ENCODE peak calls at places on chromosomes 6 and 20, in nine cellular contexts. X is GM18507; R is sciatic nerve; Y is NCI-H510A; S is H9; O is pulmonary artery endothelial cell; G is stimulated activated CD8-positive, alpha-beta memory T cell treated with anti-CD3 and anti-CD28 coated beads, Interleukin-7, amount 100 ng/mL, for 1 hour; J is posterior cingulate gyrus; F is left lung. T is an unnamed sample.

GRCh38 chr6:11218827-11219826 is 13.3 kb downstream of the NEDD9 start:
- DNase-seq in X (no peak), R (peak), Y (no peak), S (no peak), O (peak), G (no peak), J (no peak), F (no peak), T (no peak)

GRCh38 chr6:4441981-4442434 is 306.6 kb upstream of the ECI2 start:
- DNase-seq in X (no peak), R (no peak), Y (no peak), S (no peak), O (no peak), G (no peak), J (no peak), F (no peak), T (no peak)

GRCh38 chr6:158769696-158770446 is 49.3 kb downstream of the EZR start:
- DNase-seq in X (no peak), R (no peak), Y (no peak), S (no peak), O (no peak), G (no peak), J (no peak), F (no peak), T (peak)

GRCh38 chr6:23654745-23655144 is 471.3 kb upstream of the NRSN1 start:
- DNase-seq in X (no peak), R (no peak), Y (no peak), S (no peak), O (no peak), G (no peak), J (no peak), F (no peak), T (no peak)

GRCh38 chr20:35431621-35432429 is 6.2 kb downstream of the GDF5 start:
- DNase-seq in X (no peak), R (no peak), Y (no peak), S (no peak), O (no peak), G (no peak), J (no peak), F (no peak), T (no peak)

GRCh38 chr6:121826156-121826810 is 390.8 kb downstream of the GJA1 start:
- DNase-seq in X (no peak), R (no peak), Y (no peak), S (no peak), O (peak), G (no peak), J (no peak), F (no peak), T (no peak)

GRCh38 chr20:33676652-33677645 is 2.7 kb upstream of the NECAB3 start:
- DNase-seq in X (no peak), R (no peak), Y (no peak), S (no peak), O (no peak), G (no peak), J (no peak), F (no peak), T (no peak)

GRCh38 chr6:129120856-129121255 is 237.9 kb downstream of the LAMA2 start:
- DNase-seq in X (no peak), R (peak), Y (no peak), S (no peak), O (no peak), G (no peak), J (no peak), F (no peak), T (no peak)

GRCh38 chr20:34112600-34113061 is 588 bp upstream of the EIF2S2 start:
- DNase-seq in X (no peak), R (no peak), Y (no peak), S (peak), O (no peak), G (no peak), J (no peak), F (no peak), T (no peak)

GRCh38 chr6:21808045-21808470 is 214.5 kb downstream of the SOX4 start:
- DNase-seq in X (no peak), R (no peak), Y (no peak), S (no peak), O (no peak), G (no peak), J (no peak), F (no peak), T (no peak)

GRCh38 chr6:30988209-30988825 is 4.8 kb downstream of the MUC21 start:
- DNase-seq in X (no peak), R (no peak), Y (no peak), S (no peak), O (no peak), G (no peak), J (no peak), F (no peak), T (no peak)

T was measured in NCI-H187 treated with DMSO at 0.1 percent for 48 hours.